ENCODE peak calls at places on chromosomes 2 and 18, in ten cellular contexts. Y is cardiac muscle cell, G is spleen, K is psoas muscle, E is fibroblast of lung, U is coronary artery, Q is glutamatergic neuron, W is upper lobe of right lung, O is heart left ventricle, L is stomach. N is an unnamed sample.

GRCh38 chr18:28905509-28905908 is 728.6 kb upstream of the CDH2 start:
- DNase-seq in E (no peak), O (no peak), W (no peak), U (no peak), K (no peak), G (no peak), Y (no peak), L (no peak), Q (no peak), N (no peak)

GRCh38 chr2:120319686-120320317 is 26.1 kb upstream of the INHBB start:
- DNase-seq in L (no peak), K (no peak), G (peak; percentile 59), W (no peak), O (no peak), Y (no peak), E (no peak), U (no peak), Q (peak; percentile 4), N (no peak)

GRCh38 chr2:101717041-101717817 is 19.7 kb downstream of the MAP4K4 start:
- DNase-seq in L (no peak), O (no peak), K (no peak), E (no peak), U (no peak), Y (no peak), W (no peak), G (peak; percentile 88), Q (no peak), N (no peak)

GRCh38 chr2:109062558-109063325 is 66.3 kb upstream of the SH3RF3 start:
- DNase-seq in L (no peak), K (no peak), Q (no peak), E (no peak), U (no peak), O (no peak), W (no peak), Y (peak; percentile 19), G (peak; percentile 41), N (no peak)

GRCh38 chr2:85796549-85797262 is 42.9 kb downstream of the ATOH8 start:
- DNase-seq in O (peak; percentile 75), Q (no peak), W (peak; percentile 72), G (peak; percentile 80), U (peak; percentile 82), K (peak; percentile 63), Y (no peak), L (no peak), E (no peak), N (no peak)

GRCh38 chr2:27308359-27308875 is at the start of gene UCN:
- DNase-seq in E (peak; percentile 38), U (no peak), Y (peak; percentile 91), Q (peak; percentile 63), K (peak; percentile 76), G (peak; percentile 62), O (no peak), W (no peak), L (no peak), N (peak; percentile 58)

GRCh38 chr2:74917702-74918619 is 40.5 kb upstream of the POLE4 start:
- DNase-seq in E (peak; percentile 50), L (no peak), Y (peak; percentile 44), O (no peak), K (no peak), U (no peak), G (no peak), W (no peak), Q (no peak), N (no peak)

GRCh38 chr2:239593965-239594771 is 193.3 kb upstream of the HDAC4 start:
- DNase-seq in Y (no peak), W (peak; percentile 45), E (no peak), K (peak; percentile 21), L (peak; percentile 17), U (peak; percentile 54), O (peak; percentile 41), G (peak; percentile 56), Q (peak; percentile 2), N (no peak)

GRCh38 chr2:230665263-230665691 is 47.4 kb upstream of the CAB39 start:
- DNase-seq in W (no peak), G (no peak), O (no peak), Q (no peak), Y (no peak), L (no peak), E (no peak), K (no peak), U (no peak), N (no peak)

GRCh38 chr2:102850888-102851287 is 89.1 kb downstream of the TMEM182 start:
- DNase-seq in U (no peak), E (no peak), W (no peak), L (no peak), K (no peak), Y (no peak), G (no peak), O (no peak), Q (no peak), N (no peak)

GRCh38 chr2:20514596-20515269 is 67.9 kb downstream of the RHOB start:
- DNase-seq in U (no peak), W (no peak), O (peak; percentile 64), Q (no peak), Y (no peak), E (peak; percentile 97), L (no peak), G (peak; percentile 43), K (peak; percentile 67), N (no peak)

GRCh38 chr2:239543696-239544095 is 142.9 kb upstream of the HDAC4 start:
- DNase-seq in G (no peak), K (no peak), E (no peak), W (no peak), O (no peak), U (no peak), Q (no peak), L (no peak), Y (no peak), N (no peak)

GRCh38 chr2:71223767-71224333 is 3.1 kb downstream of the PAIP2B start:
- DNase-seq in W (no peak), U (no peak), K (peak; percentile 83), O (peak; percentile 75), Y (peak; percentile 83), Q (peak; percentile 81), E (peak; percentile 36), G (no peak), L (peak; percentile 55), N (no peak)

GRCh38 chr18:2909431-2910140 is 62.8 kb downstream of the EMILIN2 start:
- DNase-seq in O (no peak), U (peak; percentile 56), Y (no peak), K (no peak), G (no peak), Q (no peak), L (no peak), E (no peak), W (no peak), N (no peak)

GRCh38 chr18:12384261-12384660 is 7.2 kb upstream of the AFG3L2 start:
- DNase-seq in E (no peak), Y (no peak), K (no peak), Q (no peak), L (no peak), U (no peak), O (no peak), W (no peak), G (no peak), N (no peak)

GRCh38 chr2:46650556-46651001 is 171.2 kb downstream of the TMEM247 start:
- DNase-seq in O (no peak), Y (peak; percentile 91), U (no peak), W (no peak), K (no peak), L (peak; percentile 80), E (peak; percentile 90), Q (peak; percentile 66), G (no peak), N (peak; percentile 50)

GRCh38 chr2:3242747-3243369 is 134.8 kb downstream of the EIPR1 start:
- DNase-seq in Y (no peak), L (no peak), G (no peak), Q (no peak), E (peak; percentile 55), U (peak; percentile 14), W (no peak), O (no peak), K (no peak), N (no peak)

GRCh38 chr2:96353606-96354095 is 18.1 kb downstream of the NCAPH start:
- DNase-seq in G (no peak), W (no peak), Y (no peak), E (no peak), Q (no peak), U (no peak), K (no peak), L (no peak), O (no peak), N (no peak)

GRCh38 chr2:240570531-240571313 is 2.4 kb downstream of the RNPEPL1 start:
- DNase-seq in Y (no peak), G (peak; percentile 77), O (peak; percentile 48), Q (peak; percentile 14), L (peak; percentile 21), K (peak; percentile 47), W (peak; percentile 60), E (no peak), U (no peak), N (no peak)

GRCh38 chr2:188518391-188518790 is 226.7 kb downstream of the GULP1 start:
- DNase-seq in O (no peak), W (no peak), K (no peak), Q (no peak), G (no peak), Y (no peak), L (no peak), U (no peak), E (no peak), N (no peak)

GRCh38 chr2:118115761-118116160 is 27.5 kb downstream of the INSIG2 start:
- DNase-seq in G (no peak), E (no peak), W (no peak), Y (no peak), L (no peak), O (no peak), Q (no peak), K (no peak), U (no peak), N (no peak)

GRCh38 chr2:191299009-191299408 is 53.8 kb downstream of the MYO1B start:
- DNase-seq in U (no peak), Q (no peak), G (no peak), W (no peak), K (no peak), Y (no peak), O (no peak), E (no peak), L (no peak), N (no peak)
- TF ChIP-seq CTCF in U (no peak), Q (no peak), G (no peak), W (peak; percentile 19), K (no peak), Y (peak; percentile 36), O (no peak), E (peak; percentile 38), L (no peak), N (no peak)

GRCh38 chr2:65039640-65040039 is 16.6 kb upstream of the CEP68 start:
- DNase-seq in U (no peak), O (no peak), E (no peak), K (no peak), Q (no peak), Y (no peak), L (no peak), W (no peak), G (no peak), N (no peak)
- TF ChIP-seq CTCF in U (no peak), O (no peak), E (no peak), K (no peak), Q (no peak), Y (no peak), L (no peak), W (no peak), G (no peak), N (no peak)

GRCh38 chr2:233814063-233814435 is 35.9 kb downstream of the MROH2A start:
- DNase-seq in O (no peak), G (peak; percentile 3), K (no peak), E (no peak), W (no peak), U (peak; percentile 22), Y (no peak), L (no peak), Q (no peak), N (no peak)
- TF ChIP-seq CTCF in O (no peak), G (no peak), K (no peak), E (no peak), W (no peak), U (no peak), Y (no peak), L (no peak), Q (no peak), N (no peak)

GRCh38 chr2:189982777-189983394 is 79.6 kb downstream of the MSTN start:
- DNase-seq in U (no peak), L (no peak), E (no peak), W (no peak), Y (no peak), K (no peak), O (no peak), Q (no peak), G (no peak), N (no peak)
- TF ChIP-seq CTCF in U (no peak), L (no peak), E (peak; percentile 17), W (no peak), Y (peak; percentile 60), K (peak; percentile 30), O (peak; percentile 13), Q (peak; percentile 61), G (no peak), N (peak; percentile 25)